ENCODE peak calls at places on chromosomes 11 and 22, in six cellular contexts. One of them, this sample, is unnamed.

GRCh38 chr11:45141171-45141570 is 5.3 kb upstream of the PRDM11 start:
- DNase-seq in tibial artery: no peak
- DNase-seq in CD8-positive, alpha-beta memory T cell: no peak
- DNase-seq in adrenal gland: no peak
- DNase-seq in HCT116: no peak
- DNase-seq in left ventricle myocardium inferior: no peak
- DNase-seq in this sample: no peak

GRCh38 chr22:35376728-35377472 is 4.0 kb upstream of the HMOX1 start:
- DNase-seq in tibial artery: peak; percentile 97
- DNase-seq in CD8-positive, alpha-beta memory T cell: no peak
- DNase-seq in adrenal gland: peak; percentile 92
- DNase-seq in HCT116: peak; percentile 83
- DNase-seq in left ventricle myocardium inferior: peak; percentile 89
- DNase-seq in this sample: peak; percentile 96

GRCh38 chr11:95337175-95337957 is 106.4 kb upstream of the SESN3 start:
- DNase-seq in tibial artery: peak; percentile 56
- DNase-seq in CD8-positive, alpha-beta memory T cell: peak; percentile 6
- DNase-seq in adrenal gland: peak; percentile 42
- DNase-seq in HCT116: no peak
- DNase-seq in left ventricle myocardium inferior: peak; percentile 77
- DNase-seq in this sample: no peak

GRCh38 chr11:64343740-64344133 is 3.7 kb downstream of the CCDC88B start:
- DNase-seq in tibial artery: no peak
- DNase-seq in CD8-positive, alpha-beta memory T cell: no peak
- DNase-seq in adrenal gland: no peak
- DNase-seq in HCT116: no peak
- DNase-seq in left ventricle myocardium inferior: no peak
- DNase-seq in this sample: peak; percentile 26

GRCh38 chr11:102457865-102458264 is 5.3 kb upstream of the TMEM123 start:
- DNase-seq in tibial artery: no peak
- DNase-seq in CD8-positive, alpha-beta memory T cell: no peak
- DNase-seq in adrenal gland: no peak
- DNase-seq in HCT116: no peak
- DNase-seq in left ventricle myocardium inferior: no peak
- DNase-seq in this sample: no peak

GRCh38 chr11:111652184-111652583 is 49.9 kb downstream of the SIK2 start:
- DNase-seq in tibial artery: no peak
- DNase-seq in CD8-positive, alpha-beta memory T cell: no peak
- DNase-seq in adrenal gland: no peak
- DNase-seq in HCT116: no peak
- DNase-seq in left ventricle myocardium inferior: no peak
- DNase-seq in this sample: no peak

GRCh38 chr11:72703281-72704008 is 29.2 kb upstream of the PDE2A start:
- DNase-seq in tibial artery: peak; percentile 66
- DNase-seq in CD8-positive, alpha-beta memory T cell: no peak
- DNase-seq in adrenal gland: peak; percentile 47
- DNase-seq in HCT116: no peak
- DNase-seq in left ventricle myocardium inferior: peak; percentile 84
- DNase-seq in this sample: no peak

GRCh38 chr11:64760759-64761417 is 1.1 kb upstream of the PYGM start:
- DNase-seq in tibial artery: peak; percentile 11
- DNase-seq in CD8-positive, alpha-beta memory T cell: no peak
- DNase-seq in adrenal gland: no peak
- DNase-seq in HCT116: no peak
- DNase-seq in left ventricle myocardium inferior: no peak
- DNase-seq in this sample: no peak

GRCh38 chr11:70694371-70694770 is 296.0 kb downstream of the CTTN start:
- DNase-seq in tibial artery: no peak
- DNase-seq in CD8-positive, alpha-beta memory T cell: no peak
- DNase-seq in adrenal gland: no peak
- DNase-seq in HCT116: no peak
- DNase-seq in left ventricle myocardium inferior: no peak
- DNase-seq in this sample: no peak

GRCh38 chr11:88101881-88102594 is 73.2 kb downstream of the RAB38 start:
- DNase-seq in tibial artery: no peak
- DNase-seq in CD8-positive, alpha-beta memory T cell: no peak
- DNase-seq in adrenal gland: no peak
- DNase-seq in HCT116: no peak
- DNase-seq in left ventricle myocardium inferior: no peak
- DNase-seq in this sample: no peak

GRCh38 chr11:60973699-60974098 is 2.2 kb downstream of the CD6 start:
- DNase-seq in tibial artery: no peak
- DNase-seq in CD8-positive, alpha-beta memory T cell: no peak
- DNase-seq in adrenal gland: no peak
- DNase-seq in HCT116: no peak
- DNase-seq in left ventricle myocardium inferior: no peak
- DNase-seq in this sample: no peak

GRCh38 chr11:46202149-46202548 is 75.3 kb upstream of the CREB3L1 start:
- DNase-seq in tibial artery: no peak
- DNase-seq in CD8-positive, alpha-beta memory T cell: no peak
- DNase-seq in adrenal gland: no peak
- DNase-seq in HCT116: no peak
- DNase-seq in left ventricle myocardium inferior: no peak
- DNase-seq in this sample: no peak

GRCh38 chr11:106179048-106179447 is 101.6 kb downstream of the AASDHPPT start:
- DNase-seq in tibial artery: no peak
- DNase-seq in CD8-positive, alpha-beta memory T cell: no peak
- DNase-seq in adrenal gland: no peak
- DNase-seq in HCT116: no peak
- DNase-seq in left ventricle myocardium inferior: no peak
- DNase-seq in this sample: no peak

GRCh38 chr11:34775417-34775888 is 140.7 kb downstream of the APIP start:
- DNase-seq in tibial artery: no peak
- DNase-seq in CD8-positive, alpha-beta memory T cell: no peak
- DNase-seq in adrenal gland: no peak
- DNase-seq in HCT116: no peak
- DNase-seq in left ventricle myocardium inferior: no peak
- DNase-seq in this sample: no peak

GRCh38 chr11:101848262-101848661 is 66.5 kb upstream of the CEP126 start:
- DNase-seq in tibial artery: no peak
- DNase-seq in CD8-positive, alpha-beta memory T cell: no peak
- DNase-seq in adrenal gland: no peak
- DNase-seq in HCT116: no peak
- DNase-seq in left ventricle myocardium inferior: no peak
- DNase-seq in this sample: peak; percentile 16

GRCh38 chr11:64627371-64627770 is 36.4 kb downstream of the SLC22A12 start:
- DNase-seq in tibial artery: no peak
- DNase-seq in CD8-positive, alpha-beta memory T cell: no peak
- DNase-seq in adrenal gland: no peak
- DNase-seq in HCT116: no peak
- DNase-seq in left ventricle myocardium inferior: no peak
- DNase-seq in this sample: no peak

GRCh38 chr22:16932577-16932976 is 75.4 kb downstream of the GAB4 start:
- DNase-seq in tibial artery: no peak
- DNase-seq in CD8-positive, alpha-beta memory T cell: no peak
- DNase-seq in adrenal gland: peak; percentile 48
- DNase-seq in HCT116: no peak
- DNase-seq in left ventricle myocardium inferior: no peak
- DNase-seq in this sample: no peak

GRCh38 chr11:96241351-96241841 is 101.6 kb downstream of the MAML2 start:
- DNase-seq in tibial artery: no peak
- DNase-seq in CD8-positive, alpha-beta memory T cell: no peak
- DNase-seq in adrenal gland: no peak
- DNase-seq in HCT116: no peak
- DNase-seq in left ventricle myocardium inferior: no peak
- DNase-seq in this sample: peak; percentile 22

DNA sequence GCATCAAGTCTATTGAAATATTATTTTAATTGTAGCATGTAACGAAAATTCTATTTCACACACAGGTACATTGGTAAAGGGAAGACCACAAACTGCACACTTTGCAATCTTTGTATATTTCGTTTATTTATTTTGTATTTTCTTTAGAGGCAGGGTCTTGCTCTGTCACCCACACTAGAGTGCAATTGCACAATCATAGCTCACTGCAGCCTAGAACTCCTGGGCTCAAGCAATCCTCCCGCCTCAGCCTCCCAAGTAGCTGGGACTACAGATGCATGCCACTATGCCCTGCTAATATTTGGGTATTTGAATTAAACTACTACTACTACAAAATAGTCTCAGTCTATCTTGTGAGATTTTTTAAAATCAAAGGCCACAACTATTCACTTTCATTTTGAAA is 42.7 kb downstream of the GAB2 start:
- DNase-seq in tibial artery: no peak
- DNase-seq in CD8-positive, alpha-beta memory T cell: no peak
- DNase-seq in adrenal gland: no peak
- DNase-seq in HCT116: no peak
- DNase-seq in left ventricle myocardium inferior: no peak
- DNase-seq in this sample: no peak
- H3K4me1 ChIP-seq in tibial artery: no peaks in the 10 kb centered on the region
- H3K4me1 ChIP-seq in CD8-positive, alpha-beta memory T cell: no peaks in the 10 kb centered on the region
- H3K4me1 ChIP-seq in adrenal gland: peaks cover 4% of the 10 kb centered on the region
- H3K4me1 ChIP-seq in HCT116: no peaks in the 10 kb centered on the region
- H3K4me1 ChIP-seq in left ventricle myocardium inferior: peaks cover 65% of the 10 kb centered on the region
- H3K4me1 ChIP-seq in this sample: peaks cover 6% of the 10 kb centered on the region

GRCh38 chr22:27089303-27089702 is 431.9 kb downstream of the MIAT start:
- DNase-seq in tibial artery: no peak
- DNase-seq in CD8-positive, alpha-beta memory T cell: no peak
- DNase-seq in adrenal gland: no peak
- DNase-seq in HCT116: no peak
- DNase-seq in left ventricle myocardium inferior: no peak
- DNase-seq in this sample: no peak

GRCh38 chr22:27088026-27088425 is 430.6 kb downstream of the MIAT start:
- DNase-seq in tibial artery: no peak
- DNase-seq in CD8-positive, alpha-beta memory T cell: no peak
- DNase-seq in adrenal gland: no peak
- DNase-seq in HCT116: no peak
- DNase-seq in left ventricle myocardium inferior: no peak
- DNase-seq in this sample: no peak

GRCh38 chr22:27084130-27084529 is 426.7 kb downstream of the MIAT start:
- DNase-seq in tibial artery: no peak
- DNase-seq in CD8-positive, alpha-beta memory T cell: no peak
- DNase-seq in adrenal gland: no peak
- DNase-seq in HCT116: no peak
- DNase-seq in left ventricle myocardium inferior: no peak
- DNase-seq in this sample: no peak

GRCh38 chr22:27086080-27086479 is 428.7 kb downstream of the MIAT start:
- DNase-seq in tibial artery: no peak
- DNase-seq in CD8-positive, alpha-beta memory T cell: no peak
- DNase-seq in adrenal gland: no peak
- DNase-seq in HCT116: no peak
- DNase-seq in left ventricle myocardium inferior: no peak
- DNase-seq in this sample: no peak

GRCh38 chr22:27086728-27087450 is 429.5 kb downstream of the MIAT start:
- DNase-seq in tibial artery: no peak
- DNase-seq in CD8-positive, alpha-beta memory T cell: no peak
- DNase-seq in adrenal gland: no peak
- DNase-seq in HCT116: no peak
- DNase-seq in left ventricle myocardium inferior: no peak
- DNase-seq in this sample: no peak
- H3K4me1 ChIP-seq in tibial artery: no peaks in the 10 kb centered on the region
- H3K4me1 ChIP-seq in CD8-positive, alpha-beta memory T cell: no peaks in the 10 kb centered on the region
- H3K4me1 ChIP-seq in adrenal gland: no peaks in the 10 kb centered on the region
- H3K4me1 ChIP-seq in HCT116: no peaks in the 10 kb centered on the region
- H3K4me1 ChIP-seq in left ventricle myocardium inferior: no peaks in the 10 kb centered on the region
- H3K4me1 ChIP-seq in this sample: no peaks in the 10 kb centered on the region

DNA sequence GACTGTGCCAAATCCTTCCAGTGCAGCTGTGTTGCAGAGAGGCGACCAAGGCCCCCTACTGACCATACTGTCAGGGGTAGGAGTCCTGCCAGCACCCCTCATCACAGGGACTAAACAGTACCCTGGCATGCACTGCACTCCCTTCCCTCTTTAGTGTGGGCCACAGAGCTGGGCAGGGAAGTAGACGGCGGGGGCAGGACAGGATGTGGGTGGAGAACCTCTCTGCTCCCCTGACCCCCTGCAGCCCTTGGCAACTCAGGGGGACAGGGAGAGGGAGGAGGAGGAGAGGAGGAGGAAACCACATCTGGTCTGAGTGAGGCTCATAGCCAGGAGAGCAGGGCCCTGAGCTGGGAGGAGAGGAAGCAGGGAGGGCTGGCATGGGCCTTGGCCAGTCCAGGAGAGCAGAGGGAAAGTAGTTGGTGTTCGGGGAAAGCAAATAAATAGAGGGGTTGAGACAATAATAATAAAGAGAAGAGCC is 61.7 kb downstream of the RPUSD4 start:
- DNase-seq in tibial artery: no peak
- DNase-seq in CD8-positive, alpha-beta memory T cell: no peak
- DNase-seq in adrenal gland: no peak
- DNase-seq in HCT116: no peak
- DNase-seq in left ventricle myocardium inferior: no peak
- DNase-seq in this sample: no peak
- H3K4me1 ChIP-seq in tibial artery: no peaks in the 10 kb centered on the region
- H3K4me1 ChIP-seq in CD8-positive, alpha-beta memory T cell: no peaks in the 10 kb centered on the region
- H3K4me1 ChIP-seq in adrenal gland: no peaks in the 10 kb centered on the region
- H3K4me1 ChIP-seq in HCT116: peaks cover 7% of the 10 kb centered on the region
- H3K4me1 ChIP-seq in left ventricle myocardium inferior: no peaks in the 10 kb centered on the region
- H3K4me1 ChIP-seq in this sample: peaks cover 11% of the 10 kb centered on the region

GRCh38 chr11:126079640-126080205 is 17.1 kb upstream of the CDON start:
- DNase-seq in tibial artery: no peak
- DNase-seq in CD8-positive, alpha-beta memory T cell: no peak
- DNase-seq in adrenal gland: no peak
- DNase-seq in HCT116: no peak
- DNase-seq in left ventricle myocardium inferior: no peak
- DNase-seq in this sample: no peak

GRCh38 chr11:126082251-126083109 is 19.8 kb upstream of the CDON start:
- DNase-seq in tibial artery: peak; percentile 70
- DNase-seq in CD8-positive, alpha-beta memory T cell: no peak
- DNase-seq in adrenal gland: no peak
- DNase-seq in HCT116: no peak
- DNase-seq in left ventricle myocardium inferior: no peak
- DNase-seq in this sample: no peak

GRCh38 chr11:126081915-126082250 is 19.2 kb upstream of the CDON start:
- DNase-seq in tibial artery: no peak
- DNase-seq in CD8-positive, alpha-beta memory T cell: no peak
- DNase-seq in adrenal gland: no peak
- DNase-seq in HCT116: no peak
- DNase-seq in left ventricle myocardium inferior: no peak
- DNase-seq in this sample: no peak

GRCh38 chr11:126083829-126084607 is 21.4 kb upstream of the CDON start:
- DNase-seq in tibial artery: no peak
- DNase-seq in CD8-positive, alpha-beta memory T cell: peak; percentile 9
- DNase-seq in adrenal gland: no peak
- DNase-seq in HCT116: no peak
- DNase-seq in left ventricle myocardium inferior: no peak
- DNase-seq in this sample: no peak

GRCh38 chr11:126080206-126080941 is 17.7 kb upstream of the CDON start:
- DNase-seq in tibial artery: no peak
- DNase-seq in CD8-positive, alpha-beta memory T cell: no peak
- DNase-seq in adrenal gland: no peak
- DNase-seq in HCT116: no peak
- DNase-seq in left ventricle myocardium inferior: no peak
- DNase-seq in this sample: no peak
- H3K4me1 ChIP-seq in tibial artery: no peaks in the 10 kb centered on the region
- H3K4me1 ChIP-seq in CD8-positive, alpha-beta memory T cell: peaks cover 17% of the 10 kb centered on the region
- H3K4me1 ChIP-seq in adrenal gland: no peaks in the 10 kb centered on the region
- H3K4me1 ChIP-seq in HCT116: no peaks in the 10 kb centered on the region
- H3K4me1 ChIP-seq in left ventricle myocardium inferior: peaks cover 16% of the 10 kb centered on the region
- H3K4me1 ChIP-seq in this sample: peaks cover 17% of the 10 kb centered on the region

GRCh38 chr11:114089748-114090147 is 30.2 kb downstream of the ZBTB16 start:
- DNase-seq in tibial artery: no peak
- DNase-seq in CD8-positive, alpha-beta memory T cell: no peak
- DNase-seq in adrenal gland: no peak
- DNase-seq in HCT116: no peak
- DNase-seq in left ventricle myocardium inferior: no peak
- DNase-seq in this sample: no peak
- H3K4me1 ChIP-seq in tibial artery: peaks cover 17% of the 10 kb centered on the region
- H3K4me1 ChIP-seq in CD8-positive, alpha-beta memory T cell: peaks cover 11% of the 10 kb centered on the region
- H3K4me1 ChIP-seq in adrenal gland: peaks cover 58% of the 10 kb centered on the region
- H3K4me1 ChIP-seq in HCT116: no peaks in the 10 kb centered on the region
- H3K4me1 ChIP-seq in left ventricle myocardium inferior: peaks cover 100% of the 10 kb centered on the region
- H3K4me1 ChIP-seq in this sample: no peaks in the 10 kb centered on the region

GRCh38 chr11:134636071-134636470 is 224.0 kb upstream of the B3GAT1 start:
- DNase-seq in tibial artery: no peak
- DNase-seq in CD8-positive, alpha-beta memory T cell: no peak
- DNase-seq in adrenal gland: no peak
- DNase-seq in HCT116: no peak
- DNase-seq in left ventricle myocardium inferior: no peak
- DNase-seq in this sample: no peak
- H3K4me1 ChIP-seq in tibial artery: no peaks in the 10 kb centered on the region
- H3K4me1 ChIP-seq in CD8-positive, alpha-beta memory T cell: no peaks in the 10 kb centered on the region
- H3K4me1 ChIP-seq in adrenal gland: no peaks in the 10 kb centered on the region
- H3K4me1 ChIP-seq in HCT116: peaks cover 11% of the 10 kb centered on the region
- H3K4me1 ChIP-seq in left ventricle myocardium inferior: no peaks in the 10 kb centered on the region
- H3K4me1 ChIP-seq in this sample: no peaks in the 10 kb centered on the region

This sample was measured in A549.